ENCODE peak calls at places on chromosomes 5 and 9, in ten cellular contexts. I is cardiac fibroblast; Q is adipocyte; H is amniotic stem cell; U is RWPE1; O is WERI-Rb-1; J is EL; C is T-helper 17 cell; F is NCI-H1694 treated with DMSO at 0.1 percent for 48 hours; V is activated T-helper 9 cell treated with anti-CD3 and anti-CD28 coated beads, Interleukin-2, amount 50 U/mL, for 16 hours. N is an unnamed sample.
A peak's percentile ranks its signal among the peaks of the same experiment; 100 is the strongest.

GRCh38 chr5:137254695-137255094 is 244.4 kb downstream of the SPOCK1 start:
- DNase-seq in I (peak; percentile 69), U (no peak), F (no peak), H (no peak), O (no peak), V (no peak), Q (peak; percentile 19), C (no peak), J (no peak), N (no peak)

GRCh38 chr9:137217276-137218211 is 4.5 kb downstream of the RNF208 start:
- DNase-seq in C (no peak), F (no peak), I (no peak), O (peak; percentile 64), U (peak; percentile 96), Q (no peak), J (no peak), V (no peak), H (no peak), N (no peak)

GRCh38 chr9:21681641-21682040 is 120.8 kb upstream of the MTAP start:
- DNase-seq in O (no peak), F (no peak), Q (peak; percentile 78), V (no peak), U (no peak), J (peak; percentile 76), H (peak; percentile 48), I (peak; percentile 69), C (no peak), N (no peak)

GRCh38 chr5:14108170-14108996 is 34.8 kb upstream of the TRIO start:
- DNase-seq in I (peak; percentile 89), J (peak; percentile 86), V (no peak), O (peak; percentile 68), Q (peak; percentile 69), U (peak; percentile 76), F (peak; percentile 49), C (no peak), H (no peak), N (peak; percentile 61)

GRCh38 chr5:140926211-140926902 is at the start of gene PCDHAC1:
- DNase-seq in U (peak; percentile 92), J (peak; percentile 11), V (no peak), C (peak; percentile 14), F (peak; percentile 75), O (peak; percentile 94), I (peak; percentile 44), H (no peak), Q (peak; percentile 43), N (peak; percentile 81)

GRCh38 chr9:83422512-83422911 is 115.7 kb downstream of the FRMD3 start:
- DNase-seq in I (peak; percentile 53), J (no peak), C (no peak), U (no peak), F (no peak), V (no peak), H (no peak), Q (peak; percentile 57), O (no peak), N (no peak)

GRCh38 chr9:118276784-118277183 is 572.6 kb downstream of the TLR4 start:
- DNase-seq in O (no peak), Q (no peak), F (no peak), H (no peak), J (no peak), U (no peak), V (no peak), C (no peak), I (no peak), N (no peak)

GRCh38 chr5:127294829-127295228 is 4.2 kb downstream of the MEGF10 start:
- DNase-seq in I (no peak), H (no peak), U (no peak), Q (no peak), O (no peak), C (no peak), V (no peak), J (no peak), F (no peak), N (no peak)

GRCh38 chr9:85741112-85741874 is 461 bp downstream of the AGTPBP1 start:
- DNase-seq in Q (peak; percentile 60), V (peak; percentile 51), J (peak; percentile 39), O (peak; percentile 59), F (no peak), H (peak; percentile 41), C (peak; percentile 72), U (peak; percentile 38), I (no peak), N (peak; percentile 53)